ENCODE peak calls at places on chromosomes 7 and 10, in nine cellular contexts. One of them, this sample, is unnamed.
A peak's percentile ranks its signal among the peaks of the same experiment; 100 is the strongest.

GRCh38 chr7:106283501-106283830 is 1.3 kb downstream of the NAMPT start:
- DNase-seq in cardiac muscle cell: no peak
- DNase-seq in CD8-positive, alpha-beta T cell: no peak
- DNase-seq in iPS DF 6.9: no peak
- DNase-seq in pancreas: no peak
- DNase-seq in OCI-LY7: no peak
- DNase-seq in heart right ventricle: no peak
- DNase-seq in transverse colon: no peak
- DNase-seq in H7: no peak
- DNase-seq in this sample: no peak

GRCh38 chr7:125506331-125506730 is 576.7 kb upstream of the POT1 start:
- DNase-seq in OCI-LY7: no peak
- DNase-seq in H7: no peak
- DNase-seq in cardiac muscle cell: no peak
- DNase-seq in transverse colon: no peak
- DNase-seq in heart right ventricle: no peak
- DNase-seq in iPS DF 6.9: no peak
- DNase-seq in CD8-positive, alpha-beta T cell: no peak
- DNase-seq in pancreas: no peak
- DNase-seq in this sample: no peak

GRCh38 chr7:8591289-8591688 is 157.9 kb downstream of the NXPH1 start:
- DNase-seq in H7: no peak
- DNase-seq in heart right ventricle: no peak
- DNase-seq in pancreas: no peak
- DNase-seq in cardiac muscle cell: no peak
- DNase-seq in OCI-LY7: no peak
- DNase-seq in transverse colon: no peak
- DNase-seq in CD8-positive, alpha-beta T cell: no peak
- DNase-seq in iPS DF 6.9: no peak
- DNase-seq in this sample: no peak

GRCh38 chr10:116683061-116683601 is 59.2 kb downstream of the HSPA12A start:
- DNase-seq in pancreas: no peak
- DNase-seq in H7: no peak
- DNase-seq in cardiac muscle cell: no peak
- DNase-seq in heart right ventricle: no peak
- DNase-seq in iPS DF 6.9: no peak
- DNase-seq in transverse colon: no peak
- DNase-seq in CD8-positive, alpha-beta T cell: no peak
- DNase-seq in OCI-LY7: no peak
- DNase-seq in this sample: no peak

GRCh38 chr7:30920584-30921539 is 9.2 kb downstream of the AQP1 start:
- DNase-seq in cardiac muscle cell: peak; percentile 79
- DNase-seq in H7: peak; percentile 37
- DNase-seq in iPS DF 6.9: no peak
- DNase-seq in OCI-LY7: no peak
- DNase-seq in pancreas: peak; percentile 9
- DNase-seq in heart right ventricle: peak; percentile 64
- DNase-seq in CD8-positive, alpha-beta T cell: no peak
- DNase-seq in transverse colon: peak; percentile 9
- DNase-seq in this sample: no peak

GRCh38 chr7:45000096-45001032 is at the start of gene CCM2:
- DNase-seq in CD8-positive, alpha-beta T cell: no peak
- DNase-seq in H7: peak; percentile 98
- DNase-seq in iPS DF 6.9: no peak
- DNase-seq in cardiac muscle cell: peak; percentile 79
- DNase-seq in pancreas: peak; percentile 56
- DNase-seq in OCI-LY7: peak; percentile 50
- DNase-seq in transverse colon: peak; percentile 54
- DNase-seq in heart right ventricle: peak; percentile 77
- DNase-seq in this sample: peak; percentile 60

GRCh38 chr10:97169911-97170693 is 15.7 kb downstream of the SLIT1 start:
- DNase-seq in CD8-positive, alpha-beta T cell: no peak
- DNase-seq in OCI-LY7: no peak
- DNase-seq in iPS DF 6.9: no peak
- DNase-seq in cardiac muscle cell: no peak
- DNase-seq in H7: no peak
- DNase-seq in pancreas: peak; percentile 63
- DNase-seq in transverse colon: peak; percentile 81
- DNase-seq in heart right ventricle: peak; percentile 68
- DNase-seq in this sample: no peak

GRCh38 chr10:7150349-7150748 is 260.5 kb downstream of the SFMBT2 start:
- DNase-seq in pancreas: no peak
- DNase-seq in transverse colon: no peak
- DNase-seq in cardiac muscle cell: no peak
- DNase-seq in iPS DF 6.9: no peak
- DNase-seq in H7: no peak
- DNase-seq in OCI-LY7: no peak
- DNase-seq in CD8-positive, alpha-beta T cell: no peak
- DNase-seq in heart right ventricle: no peak
- DNase-seq in this sample: no peak

GRCh38 chr10:71657604-71658348 is 61.8 kb downstream of the C10orf105 start:
- DNase-seq in iPS DF 6.9: no peak
- DNase-seq in CD8-positive, alpha-beta T cell: no peak
- DNase-seq in OCI-LY7: no peak
- DNase-seq in H7: peak; percentile 92
- DNase-seq in transverse colon: no peak
- DNase-seq in cardiac muscle cell: no peak
- DNase-seq in pancreas: no peak
- DNase-seq in heart right ventricle: no peak
- DNase-seq in this sample: no peak

GRCh38 chr7:47833211-47833610 is 115.1 kb downstream of the PKD1L1 start:
- DNase-seq in iPS DF 6.9: no peak
- DNase-seq in cardiac muscle cell: no peak
- DNase-seq in pancreas: no peak
- DNase-seq in transverse colon: no peak
- DNase-seq in CD8-positive, alpha-beta T cell: no peak
- DNase-seq in H7: no peak
- DNase-seq in heart right ventricle: no peak
- DNase-seq in OCI-LY7: peak; percentile 23
- DNase-seq in this sample: no peak

GRCh38 chr10:102230264-102230860 is 4.3 kb downstream of the ELOVL3 start:
- DNase-seq in OCI-LY7: no peak
- DNase-seq in H7: peak; percentile 95
- DNase-seq in iPS DF 6.9: no peak
- DNase-seq in pancreas: peak; percentile 51
- DNase-seq in CD8-positive, alpha-beta T cell: peak; percentile 25
- DNase-seq in cardiac muscle cell: peak; percentile 82
- DNase-seq in transverse colon: peak; percentile 35
- DNase-seq in heart right ventricle: peak; percentile 62
- DNase-seq in this sample: peak; percentile 33

GRCh38 chr10:96496281-96496925 is 17.3 kb downstream of the TLL2 start:
- DNase-seq in OCI-LY7: no peak
- DNase-seq in pancreas: no peak
- DNase-seq in transverse colon: no peak
- DNase-seq in cardiac muscle cell: peak; percentile 87
- DNase-seq in heart right ventricle: no peak
- DNase-seq in CD8-positive, alpha-beta T cell: no peak
- DNase-seq in H7: peak; percentile 60
- DNase-seq in iPS DF 6.9: no peak
- DNase-seq in this sample: no peak

GRCh38 chr7:132780822-132781221 is 204.6 kb upstream of the PLXNA4 start:
- DNase-seq in OCI-LY7: no peak
- DNase-seq in CD8-positive, alpha-beta T cell: no peak
- DNase-seq in transverse colon: no peak
- DNase-seq in cardiac muscle cell: no peak
- DNase-seq in pancreas: no peak
- DNase-seq in heart right ventricle: no peak
- DNase-seq in iPS DF 6.9: no peak
- DNase-seq in H7: no peak
- DNase-seq in this sample: no peak

GRCh38 chr7:132784406-132784805 is 208.1 kb upstream of the PLXNA4 start:
- DNase-seq in pancreas: no peak
- DNase-seq in OCI-LY7: no peak
- DNase-seq in CD8-positive, alpha-beta T cell: no peak
- DNase-seq in transverse colon: no peak
- DNase-seq in heart right ventricle: no peak
- DNase-seq in cardiac muscle cell: no peak
- DNase-seq in H7: no peak
- DNase-seq in iPS DF 6.9: no peak
- DNase-seq in this sample: no peak

GRCh38 chr7:132785861-132786260 is 209.6 kb upstream of the PLXNA4 start:
- DNase-seq in cardiac muscle cell: no peak
- DNase-seq in CD8-positive, alpha-beta T cell: no peak
- DNase-seq in heart right ventricle: no peak
- DNase-seq in H7: no peak
- DNase-seq in pancreas: no peak
- DNase-seq in transverse colon: no peak
- DNase-seq in iPS DF 6.9: no peak
- DNase-seq in OCI-LY7: no peak
- DNase-seq in this sample: no peak

GRCh38 chr7:132782777-132783633 is 206.7 kb upstream of the PLXNA4 start:
- DNase-seq in pancreas: no peak
- DNase-seq in heart right ventricle: no peak
- DNase-seq in OCI-LY7: no peak
- DNase-seq in H7: no peak
- DNase-seq in CD8-positive, alpha-beta T cell: no peak
- DNase-seq in iPS DF 6.9: no peak
- DNase-seq in cardiac muscle cell: no peak
- DNase-seq in transverse colon: no peak
- DNase-seq in this sample: no peak

GRCh38 chr7:132783824-132784223 is 207.6 kb upstream of the PLXNA4 start:
- DNase-seq in H7: no peak
- DNase-seq in pancreas: no peak
- DNase-seq in CD8-positive, alpha-beta T cell: no peak
- DNase-seq in cardiac muscle cell: no peak
- DNase-seq in iPS DF 6.9: no peak
- DNase-seq in heart right ventricle: no peak
- DNase-seq in OCI-LY7: no peak
- DNase-seq in transverse colon: no peak
- DNase-seq in this sample: no peak
- H3K36me3 ChIP-seq in H7: no peaks in the 10 kb centered on the region
- H3K36me3 ChIP-seq in pancreas: no peaks in the 10 kb centered on the region
- H3K36me3 ChIP-seq in CD8-positive, alpha-beta T cell: no peaks in the 10 kb centered on the region
- H3K36me3 ChIP-seq in cardiac muscle cell: peaks cover 3% of the 10 kb centered on the region
- H3K36me3 ChIP-seq in iPS DF 6.9: no peaks in the 10 kb centered on the region
- H3K36me3 ChIP-seq in heart right ventricle: no peaks in the 10 kb centered on the region
- H3K36me3 ChIP-seq in OCI-LY7: peaks cover 18% of the 10 kb centered on the region
- H3K36me3 ChIP-seq in transverse colon: no peaks in the 10 kb centered on the region
- H3K36me3 ChIP-seq in this sample: no peaks in the 10 kb centered on the region

GRCh38 chr7:6163402-6163801 is 109.0 kb downstream of the CYTH3 start:
- DNase-seq in heart right ventricle: no peak
- DNase-seq in CD8-positive, alpha-beta T cell: no peak
- DNase-seq in H7: no peak
- DNase-seq in pancreas: no peak
- DNase-seq in cardiac muscle cell: no peak
- DNase-seq in transverse colon: no peak
- DNase-seq in iPS DF 6.9: no peak
- DNase-seq in OCI-LY7: no peak
- DNase-seq in this sample: no peak

GRCh38 chr7:6161463-6162330 is 110.7 kb downstream of the CYTH3 start:
- DNase-seq in pancreas: no peak
- DNase-seq in OCI-LY7: no peak
- DNase-seq in heart right ventricle: no peak
- DNase-seq in transverse colon: no peak
- DNase-seq in iPS DF 6.9: no peak
- DNase-seq in CD8-positive, alpha-beta T cell: no peak
- DNase-seq in cardiac muscle cell: no peak
- DNase-seq in H7: peak; percentile 17
- DNase-seq in this sample: no peak

GRCh38 chr7:6162331-6162620 is 110.1 kb downstream of the CYTH3 start:
- DNase-seq in H7: no peak
- DNase-seq in cardiac muscle cell: no peak
- DNase-seq in OCI-LY7: no peak
- DNase-seq in heart right ventricle: peak; percentile 77
- DNase-seq in iPS DF 6.9: no peak
- DNase-seq in transverse colon: peak; percentile 19
- DNase-seq in CD8-positive, alpha-beta T cell: no peak
- DNase-seq in pancreas: no peak
- DNase-seq in this sample: no peak

GRCh38 chr7:6164010-6164409 is 108.4 kb downstream of the CYTH3 start:
- DNase-seq in iPS DF 6.9: no peak
- DNase-seq in CD8-positive, alpha-beta T cell: no peak
- DNase-seq in OCI-LY7: no peak
- DNase-seq in H7: peak; percentile 56
- DNase-seq in transverse colon: no peak
- DNase-seq in heart right ventricle: no peak
- DNase-seq in cardiac muscle cell: no peak
- DNase-seq in pancreas: no peak
- DNase-seq in this sample: no peak

GRCh38 chr7:6162650-6163366 is 109.6 kb downstream of the CYTH3 start:
- DNase-seq in pancreas: no peak
- DNase-seq in H7: no peak
- DNase-seq in iPS DF 6.9: no peak
- DNase-seq in transverse colon: no peak
- DNase-seq in OCI-LY7: no peak
- DNase-seq in cardiac muscle cell: no peak
- DNase-seq in CD8-positive, alpha-beta T cell: no peak
- DNase-seq in heart right ventricle: no peak
- DNase-seq in this sample: no peak
- H3K36me3 ChIP-seq in pancreas: no peaks in the 10 kb centered on the region
- H3K36me3 ChIP-seq in H7: peaks cover 5% of the 10 kb centered on the region
- H3K36me3 ChIP-seq in iPS DF 6.9: peaks cover 3% of the 10 kb centered on the region
- H3K36me3 ChIP-seq in transverse colon: peaks cover 7% of the 10 kb centered on the region
- H3K36me3 ChIP-seq in OCI-LY7: peaks cover 31% of the 10 kb centered on the region
- H3K36me3 ChIP-seq in cardiac muscle cell: peaks cover 31% of the 10 kb centered on the region
- H3K36me3 ChIP-seq in CD8-positive, alpha-beta T cell: peaks cover 13% of the 10 kb centered on the region
- H3K36me3 ChIP-seq in heart right ventricle: peaks cover 8% of the 10 kb centered on the region
- H3K36me3 ChIP-seq in this sample: peaks cover 9% of the 10 kb centered on the region

GRCh38 chr10:17716161-17716560 is 35.8 kb upstream of the TMEM236 start:
- DNase-seq in OCI-LY7: no peak
- DNase-seq in cardiac muscle cell: no peak
- DNase-seq in transverse colon: no peak
- DNase-seq in pancreas: no peak
- DNase-seq in H7: no peak
- DNase-seq in CD8-positive, alpha-beta T cell: no peak
- DNase-seq in heart right ventricle: no peak
- DNase-seq in iPS DF 6.9: no peak
- DNase-seq in this sample: no peak
- H3K36me3 ChIP-seq in OCI-LY7: peaks cover 33% of the 10 kb centered on the region
- H3K36me3 ChIP-seq in cardiac muscle cell: peaks cover 29% of the 10 kb centered on the region
- H3K36me3 ChIP-seq in transverse colon: peaks cover 32% of the 10 kb centered on the region
- H3K36me3 ChIP-seq in pancreas: no peaks in the 10 kb centered on the region
- H3K36me3 ChIP-seq in H7: peaks cover 6% of the 10 kb centered on the region
- H3K36me3 ChIP-seq in CD8-positive, alpha-beta T cell: peaks cover 5% of the 10 kb centered on the region
- H3K36me3 ChIP-seq in heart right ventricle: no peaks in the 10 kb centered on the region
- H3K36me3 ChIP-seq in iPS DF 6.9: no peaks in the 10 kb centered on the region
- H3K36me3 ChIP-seq in this sample: peaks cover 6% of the 10 kb centered on the region

DNA sequence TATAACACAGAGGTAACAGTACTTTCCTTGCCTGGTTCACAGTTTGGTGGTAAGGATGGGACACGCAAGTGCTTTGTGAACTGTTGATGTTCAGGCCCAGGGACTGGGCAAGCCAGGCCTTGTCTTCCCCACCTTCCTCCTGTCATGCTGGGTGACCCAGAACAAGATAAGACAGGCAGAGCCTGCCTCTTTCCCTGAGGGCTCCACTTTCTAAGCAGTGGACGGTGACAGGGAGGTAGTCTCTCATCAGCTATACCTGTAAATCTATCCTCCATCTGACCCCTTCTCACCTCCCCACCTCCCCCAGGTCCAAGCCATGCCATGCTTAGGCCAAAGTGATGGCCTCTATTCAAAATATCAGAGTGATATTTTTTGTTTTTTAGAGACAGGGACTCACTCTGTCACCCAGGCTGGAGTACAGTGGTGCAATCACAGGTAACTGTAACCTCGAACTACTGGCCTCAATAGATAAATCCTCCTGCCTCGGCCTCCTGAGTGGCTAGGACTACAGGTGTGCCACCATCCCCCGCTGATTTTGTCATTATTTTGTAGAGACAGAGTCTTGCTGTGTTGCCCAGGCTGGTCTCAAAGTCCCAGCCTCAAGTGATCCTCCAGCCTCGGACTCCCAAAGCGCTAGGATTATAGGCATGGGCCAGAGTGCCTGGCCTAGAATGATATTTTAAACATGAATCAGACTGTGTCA is 42.8 kb downstream of the PDLIM1 start:
- DNase-seq in heart right ventricle: no peak
- DNase-seq in cardiac muscle cell: peak; percentile 45
- DNase-seq in pancreas: no peak
- DNase-seq in CD8-positive, alpha-beta T cell: no peak
- DNase-seq in H7: no peak
- DNase-seq in transverse colon: no peak
- DNase-seq in iPS DF 6.9: no peak
- DNase-seq in OCI-LY7: no peak
- DNase-seq in this sample: no peak
- H3K36me3 ChIP-seq in heart right ventricle: no peaks in the 10 kb centered on the region
- H3K36me3 ChIP-seq in cardiac muscle cell: peaks cover 14% of the 10 kb centered on the region
- H3K36me3 ChIP-seq in pancreas: no peaks in the 10 kb centered on the region
- H3K36me3 ChIP-seq in CD8-positive, alpha-beta T cell: no peaks in the 10 kb centered on the region
- H3K36me3 ChIP-seq in H7: peaks cover 21% of the 10 kb centered on the region
- H3K36me3 ChIP-seq in transverse colon: peaks cover 12% of the 10 kb centered on the region
- H3K36me3 ChIP-seq in iPS DF 6.9: peaks cover 4% of the 10 kb centered on the region
- H3K36me3 ChIP-seq in OCI-LY7: no peaks in the 10 kb centered on the region
- H3K36me3 ChIP-seq in this sample: peaks cover 31% of the 10 kb centered on the region

This sample was measured in GM06990.